ENCODE peak calls at places on chromosome 7, in six cellular contexts. One of them, this sample, is unnamed.

GRCh38 chr7:155741805-155742204 is 70.5 kb downstream of the SHH start:
- DNase-seq in A673: no peak
- DNase-seq in GM23248: no peak
- DNase-seq in HCT116: no peak
- DNase-seq in K562: no peak
- DNase-seq in PC-9: no peak
- DNase-seq in this sample: no peak

GRCh38 chr7:70694357-70694908 is 437.5 kb upstream of the GALNT17 start:
- DNase-seq in K562: no peak
- DNase-seq in A673: peak; percentile 56
- DNase-seq in HCT116: no peak
- DNase-seq in PC-9: no peak
- DNase-seq in GM23248: peak; percentile 72
- DNase-seq in this sample: peak; percentile 77

GRCh38 chr7:97001221-97001620 is 4.1 kb upstream of the DLX6 start:
- DNase-seq in HCT116: no peak
- DNase-seq in PC-9: no peak
- DNase-seq in K562: no peak
- DNase-seq in A673: no peak
- DNase-seq in GM23248: no peak
- DNase-seq in this sample: no peak

GRCh38 chr7:42993038-42993437 is 60.9 kb downstream of the MRPL32 start:
- DNase-seq in A673: no peak
- DNase-seq in GM23248: no peak
- DNase-seq in PC-9: no peak
- DNase-seq in HCT116: no peak
- DNase-seq in K562: no peak
- DNase-seq in this sample: peak; percentile 9

GRCh38 chr7:47217570-47218360 is 364.1 kb downstream of the TNS3 start:
- DNase-seq in GM23248: no peak
- DNase-seq in A673: no peak
- DNase-seq in K562: no peak
- DNase-seq in PC-9: no peak
- DNase-seq in HCT116: no peak
- DNase-seq in this sample: no peak

GRCh38 chr7:1709281-1709680 is 39.2 kb downstream of the ELFN1 start:
- DNase-seq in PC-9: no peak
- DNase-seq in K562: no peak
- DNase-seq in GM23248: no peak
- DNase-seq in A673: no peak
- DNase-seq in HCT116: no peak
- DNase-seq in this sample: no peak

GRCh38 chr7:1403844-1404404 is 55.3 kb downstream of the MICALL2 start:
- DNase-seq in GM23248: peak; percentile 70
- DNase-seq in PC-9: no peak
- DNase-seq in A673: peak; percentile 90
- DNase-seq in K562: no peak
- DNase-seq in HCT116: no peak
- DNase-seq in this sample: peak; percentile 58

GRCh38 chr7:105769951-105770628 is 106.3 kb downstream of the ATXN7L1 start:
- DNase-seq in A673: peak; percentile 76
- DNase-seq in K562: no peak
- DNase-seq in HCT116: peak; percentile 61
- DNase-seq in GM23248: peak; percentile 39
- DNase-seq in PC-9: peak; percentile 93
- DNase-seq in this sample: no peak

GRCh38 chr7:66146701-66147100 is 32.1 kb downstream of the CRCP start:
- DNase-seq in PC-9: no peak
- DNase-seq in HCT116: no peak
- DNase-seq in A673: peak; percentile 27
- DNase-seq in K562: no peak
- DNase-seq in GM23248: peak; percentile 72
- DNase-seq in this sample: no peak

GRCh38 chr7:35035511-35035921 is 1.8 kb downstream of the DPY19L1 start:
- DNase-seq in PC-9: peak; percentile 61
- DNase-seq in A673: peak; percentile 35
- DNase-seq in K562: peak; percentile 15
- DNase-seq in GM23248: peak; percentile 52
- DNase-seq in HCT116: peak; percentile 45
- DNase-seq in this sample: peak; percentile 67

GRCh38 chr7:147096629-147097028 is 980.0 kb downstream of the CNTNAP2 start:
- DNase-seq in HCT116: no peak
- DNase-seq in K562: no peak
- DNase-seq in A673: no peak
- DNase-seq in PC-9: no peak
- DNase-seq in GM23248: no peak
- DNase-seq in this sample: no peak

GRCh38 chr7:20744913-20745587 is 41.6 kb downstream of the SP8 start:
- DNase-seq in GM23248: no peak
- DNase-seq in A673: peak; percentile 11
- DNase-seq in PC-9: peak; percentile 55
- DNase-seq in K562: peak; percentile 11
- DNase-seq in HCT116: peak; percentile 33
- DNase-seq in this sample: peak; percentile 30

GRCh38 chr7:9307131-9307530 is 873.7 kb downstream of the NXPH1 start:
- DNase-seq in A673: no peak
- DNase-seq in GM23248: no peak
- DNase-seq in PC-9: no peak
- DNase-seq in K562: no peak
- DNase-seq in HCT116: no peak
- DNase-seq in this sample: no peak

GRCh38 chr7:155953781-155954549 is 141.7 kb upstream of the SHH start:
- DNase-seq in A673: no peak
- DNase-seq in HCT116: no peak
- DNase-seq in K562: no peak
- DNase-seq in PC-9: no peak
- DNase-seq in GM23248: no peak
- DNase-seq in this sample: peak; percentile 64

GRCh38 chr7:68800316-68800715 is 798.0 kb upstream of the AUTS2 start:
- DNase-seq in HCT116: no peak
- DNase-seq in A673: no peak
- DNase-seq in PC-9: peak; percentile 73
- DNase-seq in K562: no peak
- DNase-seq in GM23248: no peak
- DNase-seq in this sample: no peak

GRCh38 chr7:127844707-127845331 is 186.4 kb downstream of the LRRC4 start:
- DNase-seq in PC-9: no peak
- DNase-seq in A673: no peak
- DNase-seq in K562: peak; percentile 53
- DNase-seq in GM23248: peak; percentile 73
- DNase-seq in HCT116: no peak
- DNase-seq in this sample: peak; percentile 60

GRCh38 chr7:129147723-129148122 is 3.2 kb downstream of the TSPAN33 start:
- DNase-seq in K562: no peak
- DNase-seq in HCT116: no peak
- DNase-seq in GM23248: no peak
- DNase-seq in A673: no peak
- DNase-seq in PC-9: no peak
- DNase-seq in this sample: no peak

GRCh38 chr7:129146237-129146979 is 1.9 kb downstream of the TSPAN33 start:
- DNase-seq in HCT116: no peak
- DNase-seq in A673: no peak
- DNase-seq in GM23248: no peak
- DNase-seq in K562: no peak
- DNase-seq in PC-9: no peak
- DNase-seq in this sample: no peak

GRCh38 chr7:129144095-129144833 is at the start of gene TSPAN33:
- DNase-seq in K562: peak; percentile 93
- DNase-seq in A673: peak; percentile 75
- DNase-seq in GM23248: peak; percentile 83
- DNase-seq in PC-9: peak; percentile 66
- DNase-seq in HCT116: peak; percentile 42
- DNase-seq in this sample: peak; percentile 83

GRCh38 chr7:129143724-129144094 is 798 bp upstream of the TSPAN33 start:
- DNase-seq in HCT116: no peak
- DNase-seq in GM23248: no peak
- DNase-seq in PC-9: no peak
- DNase-seq in A673: no peak
- DNase-seq in K562: no peak
- DNase-seq in this sample: no peak

DNA sequence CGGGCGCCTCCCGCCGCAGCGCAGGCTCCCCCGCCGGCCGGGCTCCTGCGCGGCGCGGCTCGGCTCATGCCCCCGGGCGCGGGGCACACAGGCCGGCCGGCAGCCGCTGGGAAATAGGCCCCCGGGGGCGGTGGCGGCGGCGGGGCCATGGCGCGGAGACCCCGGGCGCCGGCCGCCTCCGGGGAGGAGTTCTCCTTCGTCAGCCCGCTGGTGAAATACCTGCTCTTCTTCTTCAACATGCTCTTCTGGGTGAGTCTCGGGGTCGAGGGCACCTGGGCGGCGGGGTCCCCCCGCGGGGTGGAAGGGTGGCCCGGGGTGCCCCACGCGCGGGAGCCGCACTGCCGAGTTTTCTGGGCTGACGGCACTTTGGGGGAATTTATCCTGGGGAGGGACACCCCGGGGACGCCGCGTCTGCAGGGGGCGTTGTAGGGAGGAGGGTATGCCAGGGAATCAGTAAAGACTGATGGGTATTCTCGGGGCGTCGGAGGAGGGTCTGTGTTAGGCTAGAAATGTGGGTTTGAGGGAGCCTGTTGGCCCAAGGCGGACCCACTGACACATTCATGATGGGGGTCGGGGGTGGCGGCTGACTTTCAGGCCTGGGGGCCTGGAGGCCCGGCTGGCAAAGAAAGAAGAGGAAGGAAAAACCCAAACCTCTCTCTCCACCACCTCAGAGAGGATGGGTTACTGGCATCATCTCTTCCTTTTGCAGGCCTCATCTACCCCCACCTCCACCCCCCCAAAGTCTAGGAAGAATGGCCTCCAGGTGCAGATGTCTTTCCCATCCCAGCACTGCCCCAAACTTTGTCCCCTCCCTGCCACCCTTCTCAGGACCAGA is 544 bp downstream of the TSPAN33 start:
- DNase-seq in K562: peak; percentile 42
- DNase-seq in A673: no peak
- DNase-seq in HCT116: no peak
- DNase-seq in PC-9: no peak
- DNase-seq in GM23248: no peak
- DNase-seq in this sample: no peak
- TF ChIP-seq EZH2 in K562: no peak
- TF ChIP-seq EZH2 in A673: no peak
- TF ChIP-seq EZH2 in HCT116: no peak
- TF ChIP-seq EZH2 in PC-9: no peak
- TF ChIP-seq EZH2 in GM23248: no peak
- TF ChIP-seq EZH2 in this sample: no peak

DNA sequence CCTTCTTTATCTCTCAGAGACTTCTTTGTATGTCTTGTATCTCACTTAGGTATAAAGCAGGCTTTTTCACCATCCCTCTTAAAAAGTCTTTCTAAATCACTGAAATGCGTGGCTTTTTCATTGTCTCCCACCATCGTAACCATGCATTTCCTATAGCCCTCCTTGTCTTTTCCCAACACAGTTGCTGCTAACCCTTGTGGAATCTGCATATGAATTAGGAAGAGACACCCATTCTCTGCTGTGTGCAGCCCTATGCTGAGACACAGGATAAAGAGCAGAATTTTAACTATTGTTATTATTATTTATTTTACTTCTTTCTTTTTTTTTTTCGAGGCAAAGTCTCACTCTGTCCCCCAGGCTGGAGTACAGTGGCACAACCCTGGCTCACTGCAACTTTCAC is 804.3 kb upstream of the COBL start:
- DNase-seq in A673: no peak
- DNase-seq in GM23248: no peak
- DNase-seq in PC-9: no peak
- DNase-seq in K562: no peak
- DNase-seq in HCT116: no peak
- DNase-seq in this sample: no peak
- H3K27ac ChIP-seq in A673: no peak overlapping the region
- H3K27ac ChIP-seq in GM23248: no peak overlapping the region
- H3K27ac ChIP-seq in PC-9: no peak overlapping the region
- H3K27ac ChIP-seq in K562: no peak overlapping the region
- H3K27ac ChIP-seq in HCT116: no peak overlapping the region
- H3K27ac ChIP-seq in this sample: no peak overlapping the region

DNA sequence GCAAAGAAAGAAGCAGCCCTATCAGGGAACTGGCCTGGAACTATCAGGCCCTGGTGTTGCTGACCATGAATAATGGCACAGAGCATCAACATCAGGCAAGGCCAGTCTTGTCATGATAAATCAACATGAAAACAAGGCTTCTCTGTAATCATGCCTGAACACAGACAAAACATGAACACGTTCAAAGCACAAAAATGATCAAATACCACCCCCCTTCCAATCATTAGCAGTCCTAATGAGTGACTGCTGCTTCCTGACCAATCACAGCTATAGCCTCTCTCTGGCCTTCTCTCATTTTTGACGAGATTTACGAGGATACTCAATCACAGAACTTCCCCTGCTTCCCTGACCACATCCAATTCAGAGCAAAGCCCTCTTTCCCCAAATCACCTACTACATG is 2.2 kb downstream of the GSDME start:
- DNase-seq in PC-9: no peak
- DNase-seq in K562: no peak
- DNase-seq in HCT116: no peak
- DNase-seq in GM23248: no peak
- DNase-seq in A673: no peak
- DNase-seq in this sample: no peak
- TF ChIP-seq EZH2 in PC-9: no peak
- TF ChIP-seq EZH2 in K562: no peak
- TF ChIP-seq EZH2 in HCT116: no peak
- TF ChIP-seq EZH2 in GM23248: no peak
- TF ChIP-seq EZH2 in A673: no peak
- TF ChIP-seq EZH2 in this sample: no peak

GRCh38 chr7:150903627-150904026 is 51.3 kb downstream of the AOC1 start:
- DNase-seq in K562: peak; percentile 7
- DNase-seq in A673: no peak
- DNase-seq in PC-9: peak; percentile 64
- DNase-seq in GM23248: peak; percentile 81
- DNase-seq in HCT116: no peak
- DNase-seq in this sample: no peak
- H3K27ac ChIP-seq in K562: no peak overlapping the region
- H3K27ac ChIP-seq in A673: no peak overlapping the region
- H3K27ac ChIP-seq in PC-9: no peak overlapping the region
- H3K27ac ChIP-seq in GM23248: no peak overlapping the region
- H3K27ac ChIP-seq in HCT116: no peak overlapping the region
- H3K27ac ChIP-seq in this sample: no peak overlapping the region